ENCODE peak calls at places on chromosomes 5 and 9, in four cellular contexts. S, T, B and C are unnamed samples.

GRCh38 chr5:172113036-172113435 is 75.0 kb downstream of the STK10 start:
- DNase-seq in S (no peak), T (no peak), B (no peak), C (no peak)

GRCh38 chr5:118968406-118968911 is 19.9 kb downstream of the DTWD2 start:
- DNase-seq in S (peak), T (peak), B (no peak), C (no peak)

GRCh38 chr9:100052375-100052774 is 46.4 kb downstream of the ERP44 start:
- DNase-seq in S (no peak), T (no peak), B (no peak), C (no peak)

GRCh38 chr5:135890867-135891266 is 4.8 kb downstream of the IL9 start:
- DNase-seq in S (no peak), T (no peak), B (no peak), C (no peak)

GRCh38 chr5:33531796-33532195 is 91.0 kb downstream of the TARS1 start:
- DNase-seq in S (no peak), T (no peak), B (no peak), C (no peak)

GRCh38 chr9:135339378-135339973 is 140.1 kb upstream of the PPP1R26 start:
- DNase-seq in S (peak), T (no peak), B (no peak), C (no peak)

GRCh38 chr9:92534199-92535159 is 1.3 kb downstream of the ECM2 start:
- DNase-seq in S (no peak), T (no peak), B (no peak), C (no peak)

GRCh38 chr5:22504411-22504810 is 348.7 kb downstream of the CDH12 start:
- DNase-seq in S (no peak), T (no peak), B (no peak), C (no peak)

GRCh38 chr9:69380811-69381210 is 55.8 kb downstream of the ENTREP1 start:
- DNase-seq in S (no peak), T (no peak), B (no peak), C (no peak)

GRCh38 chr9:116193636-116194035 is 40.0 kb downstream of the PAPPA start:
- DNase-seq in S (no peak), T (no peak), B (no peak), C (no peak)

GRCh38 chr9:20428976-20429375 is 193.3 kb downstream of the MLLT3 start:
- DNase-seq in S (no peak), T (no peak), B (no peak), C (no peak)

GRCh38 chr5:142364251-142365145 is 39.7 kb upstream of the SPRY4 start:
- DNase-seq in S (peak), T (no peak), B (peak), C (no peak)

GRCh38 chr5:12861891-12862290 is 957.6 kb upstream of the CTNND2 start:
- DNase-seq in S (no peak), T (no peak), B (no peak), C (no peak)

GRCh38 chr5:168159425-168159824 is 132.0 kb upstream of the WWC1 start:
- DNase-seq in S (peak), T (no peak), B (no peak), C (no peak)

GRCh38 chr5:172867761-172868435 is 33.8 kb downstream of the ERGIC1 start:
- DNase-seq in S (no peak), T (no peak), B (no peak), C (no peak)

GRCh38 chr5:140041099-140041491 is 2.0 kb downstream of the NRG2 start:
- DNase-seq in S (no peak), T (no peak), B (no peak), C (no peak)

GRCh38 chr5:66741394-66741793 is 145.2 kb downstream of the MAST4 start:
- DNase-seq in S (no peak), T (peak), B (no peak), C (no peak)

GRCh38 chr9:93962561-93963440 is 7.6 kb upstream of the BARX1 start:
- DNase-seq in S (peak), T (peak), B (peak), C (peak)

GRCh38 chr5:153372433-153373167 is 117.9 kb upstream of the GRIA1 start:
- DNase-seq in S (no peak), T (no peak), B (no peak), C (no peak)

GRCh38 chr9:99025616-99026270 is 79.2 kb upstream of the TGFBR1 start:
- DNase-seq in S (no peak), T (no peak), B (no peak), C (no peak)

GRCh38 chr9:134656334-134657034 is 14.9 kb downstream of the COL5A1 start:
- DNase-seq in S (no peak), T (no peak), B (no peak), C (peak)

GRCh38 chr5:77218263-77218662 is 7.8 kb downstream of the PDE8B start:
- DNase-seq in S (peak), T (no peak), B (no peak), C (peak)

GRCh38 chr5:95375591-95375990 is 15.6 kb upstream of the FAM81B start:
- DNase-seq in S (no peak), T (no peak), B (no peak), C (no peak)

GRCh38 chr5:172929371-172929838 is 29.8 kb upstream of the RPL26L1 start:
- DNase-seq in S (no peak), T (no peak), B (no peak), C (no peak)

GRCh38 chr5:127389616-127390015 is 99.0 kb downstream of the MEGF10 start:
- DNase-seq in S (no peak), T (no peak), B (no peak), C (no peak)

GRCh38 chr5:72427488-72428437 is 79.4 kb downstream of the ZNF366 start:
- DNase-seq in S (no peak), T (no peak), B (no peak), C (no peak)

GRCh38 chr9:112921549-112921948 is 30.9 kb upstream of the SLC46A2 start:
- DNase-seq in S (no peak), T (peak), B (peak), C (peak)

GRCh38 chr5:106399381-106399780 is 1271.4 kb downstream of the EFNA5 start:
- DNase-seq in S (no peak), T (no peak), B (no peak), C (no peak)

GRCh38 chr9:16012621-16013020 is 459.8 kb downstream of the CCDC171 start:
- DNase-seq in S (no peak), T (no peak), B (no peak), C (no peak)

GRCh38 chr9:34654317-34655083 is 2.5 kb downstream of the IL11RA start:
- DNase-seq in S (no peak), T (no peak), B (no peak), C (no peak)

GRCh38 chr9:24242599-24242998 is 303.1 kb downstream of the IZUMO3 start:
- DNase-seq in S (no peak), T (no peak), B (no peak), C (no peak)

GRCh38 chr9:83451308-83451707 is 86.9 kb downstream of the FRMD3 start:
- DNase-seq in S (no peak), T (no peak), B (no peak), C (no peak)

GRCh38 chr9:133778336-133778995 is 40.3 kb upstream of the SARDH start:
- DNase-seq in S (no peak), T (no peak), B (no peak), C (no peak)

GRCh38 chr9:93771276-93771675 is 183.9 kb downstream of the BARX1 start:
- DNase-seq in S (no peak), T (no peak), B (no peak), C (no peak)

GRCh38 chr9:91930475-91930874 is 19.6 kb downstream of the ROR2 start:
- DNase-seq in S (no peak), T (no peak), B (no peak), C (no peak)

GRCh38 chr9:114169029-114169939 is 13.9 kb downstream of the COL27A1 start:
- DNase-seq in S (no peak), T (no peak), B (no peak), C (no peak)

GRCh38 chr9:95157491-95158151 is 159.9 kb downstream of the FANCC start:
- DNase-seq in S (no peak), T (peak), B (no peak), C (no peak)
- TF ChIP-seq ELF4 in S (no peak), T (no peak), B (no peak), C (no peak)

DNA sequence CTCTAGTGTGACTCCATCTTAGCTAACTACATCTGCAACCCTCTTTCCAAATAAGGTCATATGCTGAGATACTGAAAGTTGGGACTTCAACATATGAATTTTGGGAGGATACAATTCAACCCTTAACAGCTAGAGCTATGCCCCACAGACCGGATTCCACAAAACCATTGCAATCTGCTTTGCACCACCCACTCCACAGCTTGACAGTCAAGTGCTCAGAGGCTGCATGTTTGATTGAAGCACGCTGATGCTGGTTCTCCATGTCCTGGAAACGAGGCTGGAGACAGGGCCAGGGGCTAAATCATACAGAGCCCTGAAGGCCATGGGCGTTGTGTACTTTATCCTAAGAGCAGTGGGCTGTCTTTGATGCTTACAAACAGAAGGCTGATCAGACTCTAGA is 122.8 kb downstream of the MTX3 start:
- DNase-seq in S (no peak), T (no peak), B (no peak), C (no peak)
- TF ChIP-seq ELF4 in S (no peak), T (no peak), B (no peak), C (no peak)

DNA sequence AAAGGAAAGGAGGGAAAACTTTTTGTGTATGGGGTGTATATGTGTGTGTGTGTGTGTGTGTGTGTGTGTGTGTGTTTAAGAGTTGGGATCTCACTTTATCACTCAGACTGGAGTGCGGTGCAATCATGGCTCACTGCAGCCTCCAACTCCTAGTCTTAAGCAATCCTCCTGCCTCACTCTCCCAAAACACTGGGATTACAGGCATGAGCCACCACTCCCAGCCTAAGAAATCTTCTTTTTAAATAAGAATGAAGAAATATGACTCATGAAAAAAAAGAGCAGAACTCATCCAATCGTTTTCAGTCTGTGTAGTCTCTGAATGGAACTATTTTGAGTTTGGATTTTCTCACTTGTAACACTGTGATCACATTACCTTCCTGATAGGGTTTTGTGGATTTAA is 601.5 kb downstream of the ACTL7B start:
- DNase-seq in S (no peak), T (no peak), B (no peak), C (no peak)
- TF ChIP-seq ELF4 in S (no peak), T (no peak), B (no peak), C (no peak)

GRCh38 chr5:59385700-59386099 is 507.8 kb downstream of the PDE4D start:
- DNase-seq in S (no peak), T (no peak), B (no peak), C (no peak)

DNA sequence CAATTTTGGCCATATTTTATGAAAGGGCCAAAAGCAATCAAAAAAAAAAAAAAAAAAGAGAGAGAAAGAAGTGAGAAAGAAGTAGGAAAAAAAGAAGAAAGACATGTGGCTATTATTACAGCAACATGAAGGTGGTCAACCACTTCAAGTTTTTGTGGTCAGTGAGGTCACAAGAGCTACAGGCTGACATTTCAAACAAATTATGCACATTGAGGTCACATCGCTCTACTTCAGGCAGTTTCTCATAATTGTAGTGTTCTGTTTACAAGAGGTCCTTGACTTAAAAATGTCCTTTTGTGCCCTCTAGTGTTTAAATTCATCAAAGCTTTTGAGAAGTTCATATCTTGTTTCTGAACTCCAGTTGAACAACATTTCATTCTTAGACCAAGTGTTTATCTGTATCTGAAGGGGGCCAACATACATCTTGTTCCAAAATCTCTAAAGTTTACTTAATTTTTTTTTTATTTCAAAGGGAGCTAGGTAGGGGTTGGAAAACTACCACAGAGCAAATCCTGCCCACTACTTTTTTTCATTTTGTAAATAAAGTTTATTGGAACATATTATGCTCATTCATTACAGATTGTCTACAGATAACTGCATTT is 513.1 kb downstream of the PDE4D start:
- DNase-seq in S (no peak), T (peak), B (peak), C (peak)
- TF ChIP-seq ELF4 in S (no peak), T (no peak), B (no peak), C (no peak)

GRCh38 chr5:175773534-175774070 is 97.8 kb upstream of the CPLX2 start:
- DNase-seq in S (no peak), T (no peak), B (no peak), C (no peak)

GRCh38 chr5:175775416-175775815 is 96.0 kb upstream of the CPLX2 start:
- DNase-seq in S (no peak), T (no peak), B (no peak), C (no peak)

GRCh38 chr5:175784230-175784629 is 87.1 kb upstream of the CPLX2 start:
- DNase-seq in S (no peak), T (no peak), B (no peak), C (no peak)

GRCh38 chr5:175778951-175779475 is 92.4 kb upstream of the CPLX2 start:
- DNase-seq in S (no peak), T (peak), B (no peak), C (no peak)
- TF ChIP-seq ELF4 in S (no peak), T (no peak), B (no peak), C (no peak)

GRCh38 chr9:29456940-29457339 is 1883.7 kb upstream of the C9orf72 start:
- DNase-seq in S (no peak), T (no peak), B (no peak), C (no peak)
- TF ChIP-seq ELF4 in S (no peak), T (no peak), B (no peak), C (no peak)

DNA sequence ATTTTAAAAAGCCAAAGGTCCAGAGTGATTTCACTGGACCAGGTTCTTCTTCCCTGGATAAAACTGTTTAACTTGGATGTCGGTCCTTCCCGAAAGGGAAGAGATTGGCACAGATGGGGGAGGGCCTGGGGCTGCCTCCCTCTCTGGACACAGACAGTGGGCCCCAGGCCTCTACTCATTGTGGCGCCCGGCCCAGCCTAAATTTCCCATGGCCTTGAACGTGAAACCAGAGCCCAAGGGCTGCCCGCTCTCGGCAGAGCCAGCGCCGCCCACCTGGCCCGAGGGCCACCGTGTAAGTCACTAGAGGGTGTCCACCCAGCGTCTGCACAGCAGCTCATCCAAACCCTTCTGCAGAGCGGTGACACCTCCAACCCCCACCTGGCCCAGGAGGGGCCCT is 49.9 kb downstream of the NKD2 start:
- DNase-seq in S (no peak), T (no peak), B (no peak), C (no peak)
- TF ChIP-seq ELF4 in S (no peak), T (no peak), B (no peak), C (no peak)

GRCh38 chr5:11378462-11378861 is 525.8 kb downstream of the CTNND2 start:
- DNase-seq in S (no peak), T (no peak), B (no peak), C (no peak)
- TF ChIP-seq ELF4 in S (no peak), T (no peak), B (no peak), C (no peak)

GRCh38 chr9:128333368-128333969 is 6.9 kb upstream of the SLC27A4 start:
- DNase-seq in S (no peak), T (peak), B (peak), C (no peak)
- TF ChIP-seq ELF4 in S (no peak), T (no peak), B (no peak), C (no peak)